ENCODE peak calls at places on chromosome X, in seven cellular contexts. L is stomach; I is CD8-positive, alpha-beta T cell; F is mammary epithelial cell; N is right atrium auricular region; Z is adipocyte; O is choroid plexus epithelial cell. A is an unnamed sample.

GRCh38 chrX:142999209-142999720 is 26.5 kb upstream of the SPANXN4 start:
- DNase-seq in Z (no peak), O (no peak), F (no peak), I (no peak), N (no peak), L (no peak), A (peak)

GRCh38 chrX:41300758-41301437 is 33.1 kb upstream of the DDX3X start:
- DNase-seq in N (no peak), F (no peak), O (peak), Z (peak), L (no peak), I (no peak), A (no peak)

GRCh38 chrX:97405031-97405685 is 521.5 kb downstream of the RPA4 start:
- DNase-seq in L (no peak), N (no peak), O (peak), F (no peak), I (no peak), Z (no peak), A (no peak)

GRCh38 chrX:11540532-11541377 is 125.0 kb downstream of the ARHGAP6 start:
- DNase-seq in O (peak), L (no peak), Z (no peak), F (no peak), I (no peak), N (no peak), A (no peak)

GRCh38 chrX:21166302-21166982 is 207.8 kb upstream of the CNKSR2 start:
- DNase-seq in I (no peak), O (peak), L (no peak), F (no peak), N (no peak), Z (peak), A (no peak)

GRCh38 chrX:29926056-29926455 is 289.3 kb upstream of the MAGEB2 start:
- DNase-seq in L (no peak), I (no peak), F (no peak), O (no peak), N (no peak), Z (no peak), A (no peak)

GRCh38 chrX:41526925-41527324 is 79.8 kb downstream of the NYX start:
- DNase-seq in F (peak), N (no peak), Z (no peak), L (no peak), I (no peak), O (peak), A (no peak)

GRCh38 chrX:17674611-17675010 is 62.7 kb upstream of the SCML1 start:
- DNase-seq in I (no peak), L (no peak), N (no peak), Z (no peak), O (peak), F (no peak), A (no peak)

GRCh38 chrX:84339507-84340364 is 151.7 kb upstream of the RPS6KA6 start:
- DNase-seq in Z (peak), N (no peak), F (peak), L (no peak), O (peak), I (no peak), A (no peak)

GRCh38 chrX:80511969-80512760 is 91.9 kb downstream of the TENT5D start:
- DNase-seq in Z (no peak), N (no peak), I (no peak), L (no peak), O (no peak), F (no peak), A (no peak)

GRCh38 chrX:50812995-50813842 is 775 bp downstream of the SHROOM4 start:
- DNase-seq in N (peak), Z (peak), O (peak), I (no peak), F (peak), L (peak), A (no peak)

GRCh38 chrX:139113682-139114081 is 402.2 kb upstream of the FGF13 start:
- DNase-seq in L (no peak), Z (no peak), F (no peak), O (no peak), N (no peak), I (no peak), A (no peak)

GRCh38 chrX:39157796-39158195 is 356.5 kb downstream of the MID1IP1 start:
- DNase-seq in F (no peak), L (no peak), O (peak), Z (no peak), N (no peak), I (no peak), A (no peak)

GRCh38 chrX:40107291-40108083 is 9.7 kb upstream of the BCOR start:
- DNase-seq in Z (peak), O (no peak), L (peak), F (no peak), N (peak), I (no peak), A (no peak)

GRCh38 chrX:80423744-80424143 is 3.5 kb downstream of the TENT5D start:
- DNase-seq in N (no peak), L (no peak), I (no peak), O (no peak), F (no peak), Z (no peak), A (no peak)

GRCh38 chrX:7815166-7815565 is 27.8 kb upstream of the VCX start:
- DNase-seq in L (no peak), N (no peak), O (no peak), Z (no peak), I (no peak), F (no peak), A (no peak)

GRCh38 chrX:50579955-50580354 is 109.3 kb upstream of the DGKK start:
- DNase-seq in F (peak), L (peak), Z (peak), O (peak), I (peak), N (no peak), A (peak)

GRCh38 chrX:68914337-68914989 is 85.6 kb downstream of the EFNB1 start:
- DNase-seq in Z (no peak), N (no peak), I (no peak), L (no peak), F (no peak), O (no peak), A (no peak)

GRCh38 chrX:34893741-34894140 is 48.9 kb upstream of the FAM47B start:
- DNase-seq in O (no peak), F (no peak), Z (peak), N (no peak), L (no peak), I (no peak), A (no peak)

GRCh38 chrX:119817130-119817690 is 25.8 kb upstream of the RPL39 start:
- DNase-seq in N (no peak), O (peak), L (no peak), F (no peak), I (no peak), Z (no peak), A (no peak)

GRCh38 chrX:16842684-16843083 is 27.5 kb downstream of the RBBP7 start:
- DNase-seq in O (no peak), L (no peak), F (no peak), I (no peak), Z (no peak), N (no peak), A (no peak)

GRCh38 chrX:42495139-42495538 is 282.8 kb downstream of the PPP1R2C start:
- DNase-seq in N (no peak), Z (no peak), O (no peak), F (no peak), I (peak), L (no peak), A (no peak)

GRCh38 chrX:139967300-139967699 is 2.0 kb upstream of the CXorf66 start:
- DNase-seq in L (no peak), N (no peak), F (no peak), Z (peak), I (no peak), O (peak), A (no peak)

GRCh38 chrX:41621236-41621651 is 67.5 kb upstream of the GPR34 start:
- DNase-seq in N (no peak), L (no peak), O (peak), F (peak), Z (no peak), I (no peak), A (no peak)

GRCh38 chrX:150035531-150035930 is 97.2 kb upstream of the EOLA2 start:
- DNase-seq in N (no peak), F (no peak), L (no peak), O (no peak), Z (no peak), I (no peak), A (no peak)

GRCh38 chrX:56782791-56783449 is 53.9 kb downstream of the NBDY start:
- DNase-seq in I (no peak), O (no peak), L (no peak), F (no peak), N (no peak), Z (no peak), A (no peak)

GRCh38 chrX:10190367-10190766 is 33.6 kb downstream of the CLCN4 start:
- DNase-seq in L (no peak), N (no peak), I (no peak), O (peak), Z (peak), F (peak), A (no peak)

GRCh38 chrX:71619193-71619592 is 882 bp upstream of the CXCR3 start:
- DNase-seq in F (no peak), I (no peak), N (no peak), L (no peak), Z (no peak), O (no peak), A (no peak)

GRCh38 chrX:131067216-131067615 is 9.1 kb downstream of the ARHGAP36 start:
- DNase-seq in O (no peak), N (no peak), L (no peak), Z (no peak), I (no peak), F (no peak), A (no peak)

GRCh38 chrX:47571215-47571614 is 10.2 kb downstream of the ARAF start:
- DNase-seq in O (no peak), F (no peak), L (no peak), N (no peak), Z (no peak), I (no peak), A (no peak)

GRCh38 chrX:140503714-140504351 is 1.0 kb downstream of the SOX3 start:
- DNase-seq in F (no peak), O (no peak), I (no peak), N (no peak), L (no peak), Z (peak), A (no peak)

GRCh38 chrX:18353931-18354368 is 538 bp downstream of the SCML2 start:
- DNase-seq in F (no peak), I (no peak), O (no peak), Z (peak), L (no peak), N (no peak), A (no peak)

GRCh38 chrX:57741107-57741506 is 61.0 kb upstream of the NLRP2B start:
- DNase-seq in L (no peak), N (no peak), I (no peak), F (no peak), Z (no peak), O (no peak), A (no peak)

GRCh38 chrX:12958059-12958458 is 16.9 kb upstream of the TMSB4X start:
- DNase-seq in Z (no peak), F (no peak), I (no peak), N (no peak), O (no peak), L (no peak), A (no peak)
- H3K4me3 ChIP-seq in Z (no peak), F (no peak), I (peak), N (no peak), O (no peak), L (no peak), A (no peak)

GRCh38 chrX:44873415-44874270 is 655 bp downstream of the KDM6A start:
- DNase-seq in I (peak), Z (peak), N (peak), F (peak), O (peak), L (peak), A (no peak)

GRCh38 chrX:44874481-44875184 is 1.6 kb downstream of the KDM6A start:
- DNase-seq in N (no peak), F (peak), L (peak), O (peak), Z (peak), I (peak), A (no peak)

GRCh38 chrX:44876076-44876475 is 3.1 kb downstream of the KDM6A start:
- DNase-seq in L (no peak), Z (peak), O (no peak), F (peak), I (no peak), N (no peak), A (no peak)

GRCh38 chrX:44876767-44877166 is 3.8 kb downstream of the KDM6A start:
- DNase-seq in I (no peak), N (no peak), F (no peak), O (no peak), L (no peak), Z (no peak), A (no peak)

GRCh38 chrX:44875185-44875489 is 2.1 kb downstream of the KDM6A start:
- DNase-seq in F (no peak), I (no peak), N (no peak), Z (peak), O (no peak), L (no peak), A (no peak)
- H3K4me3 ChIP-seq in F (peak), I (peak), N (peak), Z (peak), O (peak), L (peak), A (peak)

GRCh38 chrX:26352891-26353430 is 137.0 kb downstream of the MAGEB5 start:
- DNase-seq in F (no peak), I (no peak), Z (no peak), N (no peak), O (peak), L (no peak), A (no peak)
- H3K4me3 ChIP-seq in F (no peak), I (no peak), Z (no peak), N (no peak), O (no peak), L (no peak), A (no peak)

GRCh38 chrX:3141031-3141430 is 99.8 kb downstream of the ARSF start:
- DNase-seq in F (no peak), L (no peak), Z (no peak), O (no peak), I (no peak), N (no peak), A (no peak)

GRCh38 chrX:3145716-3146115 is 104.4 kb downstream of the ARSF start:
- DNase-seq in F (no peak), N (no peak), O (peak), L (no peak), I (no peak), Z (no peak), A (no peak)

GRCh38 chrX:3142259-3143042 is 101.2 kb downstream of the ARSF start:
- DNase-seq in F (no peak), O (no peak), N (no peak), Z (no peak), I (no peak), L (no peak), A (no peak)

GRCh38 chrX:3144651-3145050 is 103.4 kb downstream of the ARSF start:
- DNase-seq in F (no peak), Z (no peak), O (no peak), I (no peak), L (no peak), N (no peak), A (no peak)

DNA sequence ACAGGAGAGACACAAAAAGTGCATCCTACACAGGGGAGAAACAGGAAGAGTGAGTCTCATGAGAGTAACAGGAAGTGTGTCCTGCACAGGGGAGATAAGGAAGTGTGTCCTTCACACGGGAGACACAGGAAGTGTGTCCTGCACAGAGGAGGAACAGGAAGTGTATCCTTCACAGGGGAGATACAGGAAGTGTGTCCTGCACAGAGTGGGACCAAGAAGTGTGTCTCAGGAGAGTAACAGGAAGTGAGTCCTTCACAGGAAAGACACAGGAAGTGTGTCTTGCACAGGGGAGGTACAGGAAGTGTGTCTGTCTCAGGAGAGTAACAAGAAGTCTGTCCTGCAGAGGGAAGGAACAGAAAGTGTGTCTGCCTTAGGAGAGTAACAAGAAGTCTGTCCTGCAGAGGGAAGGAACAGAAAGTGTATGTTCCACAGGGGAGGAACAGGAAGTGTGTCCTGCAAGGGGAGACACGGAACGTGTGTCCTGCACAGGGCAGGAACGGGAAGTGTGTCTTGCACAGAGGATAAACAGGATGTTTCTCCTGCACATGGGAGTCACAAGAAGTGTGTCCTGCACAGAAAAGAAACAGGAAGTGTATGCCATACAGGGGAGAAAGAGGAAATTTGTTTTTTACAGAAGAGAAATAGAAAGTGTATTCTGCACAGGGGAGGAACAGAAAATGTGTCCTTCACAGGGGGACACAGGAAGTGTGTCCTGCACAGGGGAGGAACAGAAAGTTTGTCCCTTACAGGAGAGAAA is 102.0 kb downstream of the ARSF start:
- DNase-seq in I (no peak), F (no peak), N (no peak), O (no peak), L (no peak), Z (no peak), A (no peak)
- H3K4me3 ChIP-seq in I (peak), F (no peak), N (no peak), O (no peak), L (no peak), Z (no peak), A (no peak)

DNA sequence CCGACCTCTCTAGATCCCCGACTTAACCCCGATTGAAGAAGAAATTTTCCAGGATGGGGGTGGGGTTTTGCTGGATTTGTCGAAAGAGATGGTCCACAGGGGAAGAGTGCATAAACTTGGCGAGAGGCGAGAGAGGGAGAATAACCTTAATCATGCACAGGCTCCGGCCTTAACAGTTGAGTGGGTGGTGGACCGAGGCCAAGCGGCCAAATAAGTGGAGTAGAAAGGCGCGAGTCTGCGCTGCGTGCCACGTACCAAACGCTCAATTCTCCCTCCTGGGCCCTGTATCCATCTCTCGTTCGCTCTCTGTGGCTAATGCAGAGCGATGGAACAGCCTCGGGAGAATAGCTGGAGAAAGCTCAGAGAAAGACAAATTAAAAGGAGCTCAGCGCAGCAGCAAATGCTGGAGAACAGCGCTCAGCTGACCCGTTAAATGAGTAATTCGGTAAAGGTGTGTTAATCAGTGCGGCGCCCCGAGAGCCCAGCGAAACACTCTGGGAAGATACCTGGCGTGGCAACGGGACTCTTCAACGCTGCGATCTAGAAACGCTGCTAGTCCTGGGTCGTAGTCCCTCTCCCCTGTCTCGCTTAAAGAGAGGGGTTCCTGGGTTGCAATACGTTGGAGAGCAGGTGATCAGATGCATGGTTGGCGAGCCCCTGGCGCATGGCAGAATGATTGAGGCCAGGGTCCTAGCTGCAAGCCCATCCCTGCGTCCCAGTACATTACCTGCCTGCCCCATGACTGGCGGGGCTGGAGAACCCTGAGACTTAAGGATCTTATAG is 887 bp upstream of the IL1RAPL2 start:
- DNase-seq in F (peak), I (no peak), L (no peak), Z (no peak), N (no peak), O (no peak), A (no peak)
- H3K4me3 ChIP-seq in F (peak), I (no peak), L (no peak), Z (no peak), N (no peak), O (no peak), A (no peak)

GRCh38 chrX:136168929-136169735 is 21.8 kb downstream of the FHL1 start:
- DNase-seq in O (peak), Z (peak), L (no peak), F (peak), N (peak), I (no peak), A (peak)
- H3K4me3 ChIP-seq in O (no peak), Z (peak), L (no peak), F (no peak), N (no peak), I (no peak), A (no peak)

DNA sequence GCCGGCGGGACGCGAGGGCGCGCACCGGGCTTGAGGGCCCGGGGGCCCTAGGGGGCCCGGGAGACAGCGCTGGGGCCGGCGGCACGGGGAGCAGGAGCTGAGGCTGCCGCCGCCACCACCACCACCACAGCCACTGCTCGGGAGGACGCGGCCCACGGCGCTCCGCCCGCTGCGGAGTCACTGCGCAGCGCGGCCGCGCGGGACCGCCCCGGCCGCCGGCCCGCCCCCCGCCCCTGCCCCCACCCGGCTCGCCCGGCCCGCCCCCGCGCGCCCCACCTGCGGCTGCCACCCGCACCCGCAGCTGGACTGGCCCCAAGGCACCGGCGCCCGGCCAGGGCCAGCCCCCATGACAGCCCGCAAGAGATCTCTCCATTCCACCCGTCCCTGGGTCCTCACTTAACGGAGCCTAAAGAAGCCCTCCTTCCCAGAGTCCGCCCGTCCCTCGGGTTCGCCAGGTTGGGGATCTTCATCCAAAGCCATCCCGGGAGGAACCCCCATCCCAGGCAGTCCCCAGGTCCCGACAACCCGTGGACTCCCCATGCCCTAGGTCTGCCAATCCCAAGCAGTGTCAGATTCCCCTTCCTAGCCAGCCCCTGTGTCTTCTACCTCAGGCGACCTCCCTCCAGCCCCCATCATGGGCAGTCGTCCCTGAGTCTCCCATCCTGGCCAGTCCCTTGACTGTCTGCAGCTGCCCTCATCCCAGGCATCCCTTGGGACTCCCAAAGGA is 40.0 kb upstream of the IQSEC2 start:
- DNase-seq in L (no peak), N (no peak), F (no peak), O (no peak), I (no peak), Z (peak), A (no peak)
- H3K4me3 ChIP-seq in L (peak), N (peak), F (peak), O (peak), I (peak), Z (peak), A (peak)

GRCh38 chrX:153410888-153411254 is 401 bp upstream of the ZFP92 start:
- DNase-seq in O (no peak), I (no peak), F (no peak), N (no peak), Z (no peak), L (no peak), A (no peak)
- H3K4me3 ChIP-seq in O (peak), I (peak), F (no peak), N (no peak), Z (no peak), L (peak), A (peak)